ENCODE peak calls at places on chromosomes 1 and 21, in seven cellular contexts. F is tibial nerve, C is left kidney, Z is fibroblast of the conjunctiva, G is AG10803, S is GM12864, J is activated T-cell treated with anti-CD3 and anti-CD28 coated beads for 1 hour. W is an unnamed sample.

GRCh38 chr1:20089328-20090077 is 19.5 kb downstream of the PLA2G5 start:
- DNase-seq in F (no peak), C (no peak), Z (no peak), G (no peak), S (no peak), J (no peak), W (no peak)

GRCh38 chr1:200035397-200035955 is 8.0 kb downstream of the NR5A2 start:
- DNase-seq in F (no peak), C (peak; percentile 37), Z (no peak), G (no peak), S (no peak), J (no peak), W (no peak)

GRCh38 chr1:184953600-184954219 is 20.6 kb downstream of the NIBAN1 start:
- DNase-seq in F (no peak), C (no peak), Z (no peak), G (peak; percentile 53), S (no peak), J (no peak), W (no peak)

GRCh38 chr1:200739499-200740290 is 1.0 kb downstream of the CAMSAP2 start:
- DNase-seq in F (peak; percentile 68), C (no peak), Z (no peak), G (no peak), S (no peak), J (no peak), W (no peak)

GRCh38 chr1:227884370-227885134 is 63.2 kb downstream of the WNT9A start:
- DNase-seq in F (peak; percentile 10), C (no peak), Z (no peak), G (no peak), S (no peak), J (no peak), W (no peak)

GRCh38 chr1:58064281-58064680 is 482.2 kb downstream of the OMA1 start:
- DNase-seq in F (no peak), C (no peak), Z (no peak), G (no peak), S (no peak), J (no peak), W (no peak)

GRCh38 chr1:63871451-63871850 is 97.6 kb downstream of the ROR1 start:
- DNase-seq in F (no peak), C (no peak), Z (no peak), G (no peak), S (no peak), J (no peak), W (no peak)

GRCh38 chr1:247528812-247529474 is 7.3 kb downstream of the OR2C3 start:
- DNase-seq in F (no peak), C (no peak), Z (no peak), G (no peak), S (no peak), J (no peak), W (no peak)

GRCh38 chr1:44637590-44638411 is 36.5 kb downstream of the TMEM53 start:
- DNase-seq in F (no peak), C (peak; percentile 82), Z (no peak), G (no peak), S (no peak), J (no peak), W (no peak)

GRCh38 chr21:36297938-36298572 is 21.9 kb upstream of the MORC3 start:
- DNase-seq in F (no peak), C (no peak), Z (no peak), G (peak; percentile 49), S (peak; percentile 89), J (peak; percentile 57), W (no peak)

GRCh38 chr1:147669475-147670318 is 627 bp downstream of the ACP6 start:
- DNase-seq in F (peak; percentile 18), C (peak; percentile 86), Z (no peak), G (peak; percentile 40), S (no peak), J (no peak), W (no peak)

GRCh38 chr1:36372617-36373016 is 13.1 kb downstream of the STK40 start:
- DNase-seq in F (no peak), C (peak; percentile 46), Z (no peak), G (no peak), S (no peak), J (no peak), W (no peak)

GRCh38 chr21:46065215-46065992 is 32.5 kb upstream of the COL6A2 start:
- DNase-seq in F (no peak), C (peak; percentile 80), Z (peak; percentile 31), G (peak; percentile 86), S (no peak), J (no peak), W (no peak)

GRCh38 chr1:92882817-92883216 is 51.0 kb downstream of the RPL5 start:
- DNase-seq in F (no peak), C (no peak), Z (no peak), G (no peak), S (no peak), J (peak; percentile 22), W (no peak)

GRCh38 chr21:42039911-42040351 is 29.8 kb upstream of the ZBTB21 start:
- DNase-seq in F (no peak), C (peak; percentile 44), Z (peak; percentile 47), G (peak; percentile 78), S (no peak), J (no peak), W (no peak)

GRCh38 chr1:227744668-227745067 is 9.4 kb downstream of the SNAP47 start:
- DNase-seq in F (no peak), C (no peak), Z (no peak), G (no peak), S (no peak), J (no peak), W (no peak)

GRCh38 chr1:223521150-223521549 is 127.9 kb downstream of the CCDC185 start:
- DNase-seq in F (no peak), C (no peak), Z (no peak), G (no peak), S (no peak), J (no peak), W (no peak)

GRCh38 chr1:59142663-59143487 is 154.0 kb upstream of the FGGY start:
- DNase-seq in F (no peak), C (peak; percentile 20), Z (peak; percentile 86), G (peak; percentile 98), S (no peak), J (no peak), W (peak; percentile 89)

GRCh38 chr1:3161130-3161840 is 92.3 kb downstream of the PRDM16 start:
- DNase-seq in F (no peak), C (no peak), Z (no peak), G (no peak), S (no peak), J (no peak), W (no peak)